ENCODE peak calls at places on chromosomes 16 and 17, in seven cellular contexts. I, J, C, B, X, U and A are unnamed samples.

GRCh38 chr16:28210264-28210663 is 1.5 kb downstream of the XPO6 start:
- DNase-seq in I (no peak), J (no peak), C (no peak), B (no peak), X (no peak), U (peak; percentile 55), A (no peak)

GRCh38 chr17:6555331-6556120 is 829 bp downstream of the PITPNM3 start:
- DNase-seq in I (peak; percentile 67), J (no peak), C (no peak), B (peak; percentile 39), X (peak; percentile 60), U (no peak), A (no peak)

GRCh38 chr16:75111514-75112280 is 4.9 kb downstream of the LDHD start:
- DNase-seq in I (no peak), J (no peak), C (no peak), B (no peak), X (no peak), U (no peak), A (no peak)

GRCh38 chr17:34076743-34077631 is 178.1 kb upstream of the CCL2 start:
- DNase-seq in I (no peak), J (no peak), C (no peak), B (no peak), X (peak; percentile 17), U (no peak), A (no peak)

GRCh38 chr17:68821860-68822693 is 133.1 kb downstream of the ABCA8 start:
- DNase-seq in I (no peak), J (peak; percentile 77), C (no peak), B (peak; percentile 94), X (peak; percentile 10), U (no peak), A (peak; percentile 99)

GRCh38 chr17:2094891-2095535 is 40.1 kb downstream of the HIC1 start:
- DNase-seq in I (no peak), J (no peak), C (no peak), B (peak; percentile 75), X (peak; percentile 37), U (no peak), A (peak; percentile 92)

GRCh38 chr17:17590141-17590735 is 1.3 kb downstream of the PEMT start:
- DNase-seq in I (no peak), J (no peak), C (no peak), B (no peak), X (no peak), U (no peak), A (no peak)

GRCh38 chr17:16818821-16819683 is 129.0 kb downstream of the CCDC144A start:
- DNase-seq in I (no peak), J (no peak), C (no peak), B (no peak), X (no peak), U (peak; percentile 34), A (no peak)

GRCh38 chr17:49861150-49861884 is 13.4 kb upstream of the TAC4 start:
- DNase-seq in I (peak; percentile 77), J (peak; percentile 82), C (no peak), B (peak; percentile 27), X (peak; percentile 93), U (peak; percentile 77), A (peak; percentile 64)

GRCh38 chr16:72924918-72925630 is 122.9 kb downstream of the ZFHX3 start:
- DNase-seq in I (no peak), J (no peak), C (no peak), B (no peak), X (no peak), U (no peak), A (peak; percentile 100)

GRCh38 chr17:44983563-44983962 is 15.5 kb upstream of the C1QL1 start:
- DNase-seq in I (no peak), J (no peak), C (no peak), B (no peak), X (no peak), U (no peak), A (no peak)

GRCh38 chr17:5500247-5500803 is 14.0 kb downstream of the MIS12 start:
- DNase-seq in I (no peak), J (no peak), C (no peak), B (peak; percentile 12), X (no peak), U (no peak), A (no peak)

GRCh38 chr16:50021509-50021908 is 3.5 kb upstream of the CNEP1R1 start:
- DNase-seq in I (no peak), J (no peak), C (no peak), B (no peak), X (no peak), U (peak; percentile 41), A (peak; percentile 63)

GRCh38 chr16:10929853-10930754 is 12.2 kb downstream of the DEXI start:
- DNase-seq in I (no peak), J (no peak), C (no peak), B (no peak), X (no peak), U (no peak), A (no peak)

GRCh38 chr17:32103476-32104113 is 38.7 kb upstream of the RHOT1 start:
- DNase-seq in I (peak; percentile 42), J (no peak), C (no peak), B (no peak), X (no peak), U (no peak), A (no peak)

GRCh38 chr16:81567987-81568748 is 123.6 kb downstream of the CMIP start:
- DNase-seq in I (no peak), J (peak; percentile 87), C (no peak), B (peak; percentile 43), X (no peak), U (no peak), A (peak; percentile 74)
- TF ChIP-seq USF2 in I (no peak), J (no peak), C (no peak), B (no peak), X (no peak), U (no peak), A (no peak)

DNA sequence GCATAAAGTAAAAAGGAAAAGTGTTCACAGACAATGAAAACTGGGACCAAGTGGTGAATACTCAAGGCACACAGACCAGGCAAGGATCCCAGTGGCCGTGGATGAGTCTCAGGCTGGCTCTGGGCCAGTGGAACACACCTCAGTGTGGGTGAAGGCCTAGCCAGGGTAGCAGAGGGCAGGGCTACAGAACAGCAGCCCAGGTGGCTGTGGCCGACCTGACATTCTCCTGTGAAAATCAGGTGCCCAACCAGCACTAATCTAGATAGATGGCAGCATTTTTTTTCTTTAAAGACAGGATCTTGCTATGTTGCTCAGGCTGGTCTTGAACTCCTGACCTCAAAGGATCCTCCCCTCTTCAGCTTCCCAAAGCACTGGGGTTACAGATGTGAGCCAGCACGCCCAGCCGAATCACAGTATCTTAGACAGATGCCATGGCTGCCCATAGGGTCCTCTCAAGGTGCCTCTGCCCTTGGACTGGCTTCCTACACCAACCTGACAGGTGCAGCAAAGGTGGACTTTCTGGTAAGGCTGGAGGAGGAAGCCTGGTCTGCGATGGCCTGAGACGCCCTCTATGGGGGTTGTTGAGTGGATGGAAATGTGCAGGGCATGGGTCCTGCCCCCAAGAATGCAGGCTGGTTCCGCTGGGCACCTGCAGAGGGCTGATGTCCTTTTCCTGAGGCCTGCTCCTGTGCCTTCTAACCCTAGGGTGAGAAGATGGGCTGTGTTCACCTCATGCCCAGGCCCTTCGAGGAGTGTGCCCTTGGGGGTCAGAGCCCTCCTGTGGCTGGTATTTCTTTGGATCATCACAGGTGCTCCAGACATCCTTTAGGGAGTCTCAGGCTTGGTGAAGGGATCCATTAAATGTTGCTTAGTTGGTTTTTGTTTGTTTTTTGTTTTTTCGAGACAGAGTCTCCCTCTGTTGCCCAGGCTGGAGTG is 3.8 kb upstream of the P4HB start:
- DNase-seq in I (no peak), J (no peak), C (no peak), B (no peak), X (peak; percentile 27), U (no peak), A (no peak)
- H3K27ac ChIP-seq in I (no peak overlapping the region), J (no peak overlapping the region), C (no peak overlapping the region), B (no peak overlapping the region), X (no peak overlapping the region), U (peak overlapping the region; percentile 23), A (peak overlapping the region; percentile 5)

GRCh38 chr17:73166731-73167581 is 2.1 kb downstream of the SSTR2 start:
- DNase-seq in I (no peak), J (no peak), C (no peak), B (no peak), X (no peak), U (no peak), A (no peak)

GRCh38 chr17:73168667-73169066 is 3.9 kb downstream of the SSTR2 start:
- DNase-seq in I (no peak), J (no peak), C (no peak), B (no peak), X (no peak), U (no peak), A (no peak)

GRCh38 chr17:73163043-73163442 is 1.8 kb upstream of the SSTR2 start:
- DNase-seq in I (no peak), J (no peak), C (no peak), B (no peak), X (no peak), U (no peak), A (no peak)

GRCh38 chr17:73170324-73170723 is 5.5 kb downstream of the SSTR2 start:
- DNase-seq in I (no peak), J (no peak), C (no peak), B (no peak), X (no peak), U (no peak), A (no peak)

GRCh38 chr17:73165616-73166404 is 1.0 kb downstream of the SSTR2 start:
- DNase-seq in I (peak; percentile 60), J (no peak), C (no peak), B (no peak), X (peak; percentile 75), U (no peak), A (no peak)
- TF ChIP-seq USF2 in I (no peak), J (no peak), C (no peak), B (no peak), X (no peak), U (no peak), A (no peak)

DNA sequence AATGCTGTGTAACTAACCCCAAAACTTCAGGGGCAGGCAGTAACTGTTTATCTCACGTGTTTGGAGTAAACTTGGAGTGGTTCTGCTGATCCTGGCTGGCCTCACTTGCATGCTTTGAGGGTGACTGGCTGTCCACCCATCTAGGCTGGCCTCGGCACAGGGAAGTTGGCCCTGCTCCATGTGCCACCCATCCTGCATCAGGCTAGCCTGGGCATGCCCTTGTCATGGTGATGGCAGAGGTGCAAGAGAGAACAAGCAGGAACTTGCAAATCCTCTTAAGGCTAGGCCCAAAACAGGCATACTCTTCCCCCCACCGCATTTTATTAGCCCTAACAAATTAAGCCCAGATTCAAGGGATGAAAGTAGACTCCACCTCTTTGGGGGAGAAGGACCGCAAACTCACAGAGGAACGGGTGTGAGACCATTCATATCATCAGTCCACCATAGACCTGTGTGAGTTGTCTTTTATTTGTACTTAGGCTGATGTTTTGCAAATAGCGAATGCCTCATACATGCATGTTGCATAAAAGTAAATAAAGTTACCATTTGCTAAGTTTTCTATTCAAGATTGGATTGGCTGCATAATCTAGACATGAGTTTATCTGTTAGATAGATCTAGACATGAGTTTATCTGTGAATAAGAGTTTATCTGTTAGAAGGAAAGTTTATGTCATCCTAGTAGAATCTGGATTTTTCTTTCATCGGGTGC is 221.0 kb downstream of the CCDC182 start:
- DNase-seq in I (no peak), J (peak; percentile 43), C (no peak), B (peak; percentile 61), X (no peak), U (no peak), A (no peak)
- H3K27ac ChIP-seq in I (no peak overlapping the region), J (peak overlapping the region; percentile 85), C (peak overlapping the region; percentile 91), B (peak overlapping the region; percentile 49), X (peak overlapping the region; percentile 82), U (no peak overlapping the region), A (peak overlapping the region; percentile 18)